ENCODE peak calls at places on chromosomes 2 and 18, in nine cellular contexts. X, Y, D, Z, P, K, E, U and F are unnamed samples. For H3K36me3, the result is how much of the 10 kb centered on the place peaks cover.

GRCh38 chr2:195038158-195038557 is 618.9 kb upstream of the SLC39A10 start:
- DNase-seq in E (no peak), D (no peak), Z (no peak), X (no peak), Y (no peak), P (no peak), U (no peak), K (no peak), F (no peak)

GRCh38 chr2:43905871-43906270 is 67.1 kb downstream of the ABCG8 start:
- DNase-seq in K (no peak), X (no peak), E (no peak), D (no peak), P (no peak), Z (no peak), Y (no peak), U (no peak), F (no peak)

GRCh38 chr2:12048551-12048950 is 302.1 kb downstream of the LPIN1 start:
- DNase-seq in E (no peak), U (no peak), D (no peak), K (peak), Z (peak), Y (peak), X (no peak), P (no peak), F (no peak)

GRCh38 chr2:47996808-47997207 is 90.5 kb upstream of the FBXO11 start:
- DNase-seq in P (no peak), D (no peak), K (no peak), Y (no peak), U (no peak), X (no peak), E (no peak), Z (no peak), F (no peak)

GRCh38 chr18:36419188-36419912 is 121.8 kb downstream of the FHOD3 start:
- DNase-seq in E (no peak), U (no peak), D (no peak), K (no peak), Y (no peak), Z (no peak), X (no peak), P (no peak), F (no peak)

GRCh38 chr2:217379807-217380206 is 519.9 kb upstream of the TNP1 start:
- DNase-seq in D (peak), E (no peak), K (no peak), P (no peak), X (no peak), Y (no peak), U (no peak), Z (no peak), F (no peak)

GRCh38 chr2:41234093-41234492 is 782.2 kb upstream of the SLC8A1 start:
- DNase-seq in Z (no peak), E (no peak), U (no peak), D (no peak), P (no peak), K (peak), X (no peak), Y (no peak), F (no peak)

GRCh38 chr18:13823707-13824395 is at the start of gene MC5R:
- DNase-seq in D (peak), X (peak), Z (peak), K (peak), P (peak), U (peak), E (peak), Y (peak), F (peak)

GRCh38 chr2:48915227-48915626 is 159.7 kb upstream of the LHCGR start:
- DNase-seq in E (no peak), P (no peak), U (no peak), K (no peak), Y (no peak), Z (no peak), D (no peak), X (no peak), F (no peak)

GRCh38 chr2:127320586-127321275 is 26.8 kb upstream of the ERCC3 start:
- DNase-seq in P (no peak), E (no peak), Z (no peak), U (no peak), Y (no peak), D (no peak), X (no peak), K (no peak), F (no peak)

GRCh38 chr2:217953531-217953932 is 49.3 kb downstream of the TNS1 start:
- DNase-seq in Y (no peak), U (no peak), Z (peak), X (peak), E (no peak), D (no peak), K (no peak), P (no peak), F (no peak)

GRCh38 chr2:203340791-203341487 is 12.7 kb downstream of the ABI2 start:
- DNase-seq in K (peak), D (no peak), Z (no peak), X (no peak), U (peak), P (no peak), E (peak), Y (no peak), F (peak)

GRCh38 chr2:168731002-168731401 is 71.4 kb upstream of the NOSTRIN start:
- DNase-seq in P (no peak), Y (no peak), Z (no peak), E (no peak), U (no peak), K (no peak), X (no peak), D (no peak), F (no peak)

GRCh38 chr18:23737578-23737977 is 48.3 kb downstream of the LAMA3 start:
- DNase-seq in P (no peak), Z (no peak), D (no peak), Y (no peak), U (no peak), E (no peak), X (no peak), K (no peak), F (no peak)

GRCh38 chr2:70062270-70062669 is 25.0 kb upstream of the PCBP1 start:
- DNase-seq in K (no peak), E (no peak), Z (no peak), D (no peak), X (no peak), Y (no peak), U (no peak), P (no peak), F (no peak)

GRCh38 chr18:54269924-54270844 is 867 bp downstream of the POLI start:
- DNase-seq in Z (no peak), U (peak), D (peak), E (peak), P (no peak), K (peak), Y (peak), X (no peak), F (peak)

GRCh38 chr2:143909577-143909976 is 610.3 kb downstream of the ZEB2 start:
- DNase-seq in E (no peak), K (no peak), D (no peak), Z (no peak), U (no peak), P (no peak), X (no peak), Y (no peak), F (no peak)

GRCh38 chr2:47076586-47077441 is 78.3 kb downstream of the STPG4 start:
- DNase-seq in X (no peak), Z (no peak), D (peak), U (peak), E (peak), Y (peak), P (peak), K (peak), F (peak)

GRCh38 chr2:174011796-174012195 is 46.6 kb upstream of the SP3 start:
- DNase-seq in X (no peak), Z (no peak), Y (no peak), U (no peak), K (no peak), E (no peak), P (no peak), D (no peak), F (no peak)

GRCh38 chr2:174013310-174013751 is 48.2 kb upstream of the SP3 start:
- DNase-seq in K (peak), X (peak), U (peak), P (peak), Y (no peak), D (no peak), Z (no peak), E (no peak), F (no peak)

GRCh38 chr2:174014699-174015070 is 49.5 kb upstream of the SP3 start:
- DNase-seq in E (no peak), U (peak), P (no peak), Z (peak), D (no peak), X (no peak), K (peak), Y (peak), F (no peak)

GRCh38 chr2:174014021-174014698 is 49.0 kb upstream of the SP3 start:
- DNase-seq in D (no peak), X (no peak), K (peak), U (peak), Z (no peak), P (no peak), Y (no peak), E (no peak), F (no peak)

GRCh38 chr2:174012347-174013309 is 47.5 kb upstream of the SP3 start:
- DNase-seq in E (no peak), Z (no peak), D (peak), K (peak), Y (no peak), P (peak), U (peak), X (peak), F (no peak)
- H3K4me3 ChIP-seq in E (no peak), Z (no peak), D (peak), K (no peak), Y (no peak), P (peak), U (peak), X (peak), F (peak)

GRCh38 chr2:29157131-29157530 is 41.9 kb downstream of the CLIP4 start:
- DNase-seq in U (no peak), X (no peak), D (no peak), Z (no peak), E (no peak), Y (no peak), K (peak), P (no peak), F (no peak)
- H3K36me3 ChIP-seq in U (half or more), X (under half), D (under half), Z (under half), E (under half), Y (under half), K (under half), P (under half), F (under half)

GRCh38 chr2:133378386-133378785 is 189.9 kb downstream of the NCKAP5 start:
- DNase-seq in Y (no peak), P (no peak), X (no peak), E (no peak), K (no peak), Z (no peak), D (no peak), U (no peak), F (no peak)
- H3K4me3 ChIP-seq in Y (no peak), P (no peak), X (no peak), E (no peak), K (no peak), Z (no peak), D (no peak), U (no peak), F (no peak)

GRCh38 chr2:9524291-9524690 is 31.3 kb downstream of the ADAM17 start:
- DNase-seq in P (no peak), Z (no peak), X (no peak), K (no peak), U (no peak), D (no peak), Y (no peak), E (no peak), F (no peak)

GRCh38 chr2:9518163-9518562 is 37.5 kb downstream of the ADAM17 start:
- DNase-seq in K (no peak), E (no peak), X (no peak), D (no peak), U (no peak), P (no peak), Z (no peak), Y (no peak), F (no peak)

GRCh38 chr2:9517118-9517782 is 38.4 kb downstream of the ADAM17 start:
- DNase-seq in K (no peak), U (no peak), X (no peak), Z (no peak), Y (no peak), E (no peak), D (no peak), P (no peak), F (no peak)

GRCh38 chr2:9518780-9519179 is 36.9 kb downstream of the ADAM17 start:
- DNase-seq in U (no peak), Z (no peak), E (no peak), Y (no peak), P (no peak), X (no peak), D (no peak), K (no peak), F (no peak)

GRCh38 chr2:9519250-9519649 is 36.4 kb downstream of the ADAM17 start:
- DNase-seq in P (no peak), U (peak), Z (no peak), E (no peak), K (no peak), Y (no peak), D (no peak), X (no peak), F (peak)
- H3K36me3 ChIP-seq in P (under half), U (under half), Z (under half), E (under half), K (under half), Y (half or more), D (under half), X (under half), F (under half)

GRCh38 chr18:31116853-31117595 is 14.8 kb upstream of the DSC2 start:
- DNase-seq in K (no peak), D (no peak), Z (no peak), E (no peak), X (no peak), U (no peak), Y (no peak), P (no peak), F (no peak)
- H3K4me3 ChIP-seq in K (no peak), D (no peak), Z (no peak), E (no peak), X (no peak), U (no peak), Y (no peak), P (no peak), F (no peak)

GRCh38 chr18:47108373-47108772 is 41.9 kb downstream of the HDHD2 start:
- DNase-seq in D (no peak), U (no peak), P (no peak), Z (no peak), X (no peak), Y (no peak), E (no peak), K (no peak), F (no peak)

GRCh38 chr18:47113796-47114540 is 36.3 kb downstream of the HDHD2 start:
- DNase-seq in P (no peak), E (no peak), U (peak), Z (no peak), X (no peak), K (peak), D (no peak), Y (no peak), F (no peak)

GRCh38 chr18:47109049-47109448 is 41.3 kb downstream of the HDHD2 start:
- DNase-seq in Y (peak), U (no peak), X (no peak), Z (peak), K (no peak), E (no peak), P (no peak), D (no peak), F (no peak)

GRCh38 chr18:47110875-47111274 is 39.4 kb downstream of the HDHD2 start:
- DNase-seq in X (no peak), D (no peak), Z (no peak), U (no peak), Y (no peak), E (no peak), P (no peak), K (no peak), F (no peak)

DNA sequence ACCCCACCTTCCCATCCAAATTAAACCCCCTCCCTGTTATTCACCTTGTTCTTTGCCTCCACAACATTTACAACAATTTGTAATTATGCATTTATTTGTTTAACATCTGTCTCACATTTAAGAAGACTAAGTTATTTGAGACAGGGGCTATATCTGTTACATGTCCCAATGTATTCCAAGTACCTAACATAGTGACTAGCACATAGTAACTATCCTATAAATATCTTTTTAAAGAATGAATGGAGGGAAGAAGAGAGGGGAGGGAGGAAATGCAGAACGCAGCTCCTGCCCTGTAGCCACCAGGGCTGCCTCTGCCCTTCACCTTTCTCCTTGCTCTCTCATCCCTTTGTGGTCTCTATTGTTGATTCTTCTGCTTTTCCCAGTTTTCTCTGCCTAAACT is 40.6 kb downstream of the HDHD2 start:
- DNase-seq in K (no peak), Z (no peak), Y (no peak), D (no peak), U (no peak), P (no peak), E (no peak), X (no peak), F (no peak)
- H3K36me3 ChIP-seq in K (under half), Z (under half), Y (half or more), D (under half), U (under half), P (under half), E (under half), X (under half), F (under half)

GRCh38 chr2:101893676-101894381 is 97.9 kb upstream of the IL1R2 start:
- DNase-seq in Z (no peak), U (peak), X (no peak), D (no peak), E (no peak), Y (no peak), K (peak), P (no peak), F (no peak)
- H3K4me3 ChIP-seq in Z (no peak), U (no peak), X (no peak), D (no peak), E (no peak), Y (no peak), K (no peak), P (no peak), F (no peak)